ENCODE peak calls at places on chromosome 12, in six cellular contexts. G is neuronal stem cell, O is SK-N-SH, C is mammary epithelial cell, Z is trophoblast cell, T is H1. L is an unnamed sample.

GRCh38 chr12:85244561-85244960 is 35.5 kb upstream of the ALX1 start:
- DNase-seq in G (no peak), O (no peak), C (no peak), Z (no peak), T (no peak), L (no peak)

GRCh38 chr12:40726366-40726765 is 34.1 kb downstream of the CNTN1 start:
- DNase-seq in G (no peak), O (no peak), C (no peak), Z (no peak), T (no peak), L (no peak)

GRCh38 chr12:96483116-96483515 is 6.3 kb upstream of the CFAP54 start:
- DNase-seq in G (no peak), O (no peak), C (no peak), Z (no peak), T (no peak), L (no peak)

GRCh38 chr12:46461459-46461858 is 88.9 kb upstream of the SLC38A2 start:
- DNase-seq in G (no peak), O (no peak), C (no peak), Z (no peak), T (no peak), L (no peak)

GRCh38 chr12:13371367-13371766 is 174.8 kb downstream of the EMP1 start:
- DNase-seq in G (no peak), O (no peak), C (no peak), Z (no peak), T (no peak), L (no peak)

GRCh38 chr12:67533159-67533558 is 115.4 kb upstream of the DYRK2 start:
- DNase-seq in G (no peak), O (no peak), C (no peak), Z (no peak), T (no peak), L (peak; percentile 8)

GRCh38 chr12:84272324-84272723 is 640.3 kb downstream of the SLC6A15 start:
- DNase-seq in G (no peak), O (no peak), C (no peak), Z (no peak), T (no peak), L (no peak)

GRCh38 chr12:22339691-22340090 is 5.2 kb upstream of the ST8SIA1 start:
- DNase-seq in G (no peak), O (no peak), C (no peak), Z (no peak), T (no peak), L (no peak)

GRCh38 chr12:67766370-67766769 is 117.8 kb downstream of the DYRK2 start:
- DNase-seq in G (no peak), O (no peak), C (peak; percentile 71), Z (peak; percentile 10), T (no peak), L (peak; percentile 87)

GRCh38 chr12:77687346-77687745 is 143.3 kb upstream of the NAV3 start:
- DNase-seq in G (no peak), O (no peak), C (no peak), Z (no peak), T (no peak), L (no peak)

GRCh38 chr12:130117256-130117655 is 45.0 kb upstream of the FZD10 start:
- DNase-seq in G (no peak), O (no peak), C (no peak), Z (no peak), T (no peak), L (no peak)

GRCh38 chr12:30019386-30020140 is 235.8 kb upstream of the TMTC1 start:
- DNase-seq in G (no peak), O (peak; percentile 1), C (no peak), Z (no peak), T (no peak), L (no peak)

GRCh38 chr12:96051756-96052155 is 16.4 kb upstream of the LTA4H start:
- DNase-seq in G (no peak), O (no peak), C (no peak), Z (no peak), T (no peak), L (no peak)

GRCh38 chr12:51482808-51483532 is 58.3 kb downstream of the SLC4A8 start:
- DNase-seq in G (no peak), O (no peak), C (no peak), Z (no peak), T (no peak), L (no peak)

GRCh38 chr12:49092086-49092815 is 2.4 kb downstream of the DHH start:
- DNase-seq in G (peak; percentile 75), O (peak; percentile 77), C (peak; percentile 39), Z (no peak), T (no peak), L (peak; percentile 75)

GRCh38 chr12:6827437-6827894 is 741 bp upstream of the P3H3 start:
- DNase-seq in G (peak; percentile 83), O (peak; percentile 92), C (peak; percentile 34), Z (peak; percentile 33), T (no peak), L (peak; percentile 90)

GRCh38 chr12:85273411-85274075 is 6.5 kb upstream of the ALX1 start:
- DNase-seq in G (peak; percentile 39), O (no peak), C (no peak), Z (no peak), T (no peak), L (peak; percentile 20)

GRCh38 chr12:118015944-118016343 is 559 bp upstream of the RFC5 start:
- DNase-seq in G (peak; percentile 15), O (no peak), C (no peak), Z (no peak), T (no peak), L (no peak)

GRCh38 chr12:14601692-14602091 is 34.0 kb upstream of the PLBD1 start:
- DNase-seq in G (no peak), O (no peak), C (no peak), Z (no peak), T (no peak), L (no peak)

GRCh38 chr12:115440438-115440837 is 756.5 kb upstream of the TBX3 start:
- DNase-seq in G (no peak), O (no peak), C (peak; percentile 37), Z (peak; percentile 41), T (no peak), L (peak; percentile 73)

DNA sequence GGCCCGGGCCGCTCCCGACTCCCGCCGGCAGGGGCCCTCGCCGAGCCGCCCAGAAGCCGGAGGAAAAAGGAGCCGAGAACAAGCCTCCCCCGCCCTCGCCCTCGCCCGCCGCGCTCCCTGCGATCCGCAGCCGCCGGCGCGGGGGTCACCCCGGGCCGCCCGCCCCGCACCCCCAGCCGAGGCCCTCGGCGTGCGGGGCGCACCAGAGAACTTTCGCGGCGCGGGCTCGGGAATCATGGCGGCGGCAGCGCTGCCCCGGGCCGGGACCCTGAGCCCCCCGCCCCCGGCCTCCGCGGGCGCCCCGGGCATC is 519 bp downstream of the CDK2AP1 start:
- DNase-seq in G (peak; percentile 68), O (peak; percentile 89), C (peak; percentile 40), Z (peak; percentile 78), T (no peak), L (peak; percentile 91)
- H3K9ac ChIP-seq in G (no peak overlapping the region), O (no peak overlapping the region), C (peak overlapping the region; percentile 46), Z (peak overlapping the region; percentile 75), T (peak overlapping the region; percentile 92), L (peak overlapping the region; percentile 99)

GRCh38 chr12:1918875-1919236 is 404 bp upstream of the CACNA2D4 start:
- DNase-seq in G (no peak), O (peak; percentile 17), C (no peak), Z (no peak), T (no peak), L (no peak)

GRCh38 chr12:1919284-1919683 is 832 bp upstream of the CACNA2D4 start:
- DNase-seq in G (no peak), O (peak; percentile 9), C (no peak), Z (no peak), T (no peak), L (no peak)

GRCh38 chr12:1919763-1920162 is 1.3 kb upstream of the CACNA2D4 start:
- DNase-seq in G (no peak), O (peak; percentile 8), C (no peak), Z (no peak), T (no peak), L (no peak)

GRCh38 chr12:1917172-1918070 is 1.0 kb downstream of the CACNA2D4 start:
- DNase-seq in G (no peak), O (peak; percentile 27), C (no peak), Z (peak; percentile 7), T (no peak), L (no peak)

DNA sequence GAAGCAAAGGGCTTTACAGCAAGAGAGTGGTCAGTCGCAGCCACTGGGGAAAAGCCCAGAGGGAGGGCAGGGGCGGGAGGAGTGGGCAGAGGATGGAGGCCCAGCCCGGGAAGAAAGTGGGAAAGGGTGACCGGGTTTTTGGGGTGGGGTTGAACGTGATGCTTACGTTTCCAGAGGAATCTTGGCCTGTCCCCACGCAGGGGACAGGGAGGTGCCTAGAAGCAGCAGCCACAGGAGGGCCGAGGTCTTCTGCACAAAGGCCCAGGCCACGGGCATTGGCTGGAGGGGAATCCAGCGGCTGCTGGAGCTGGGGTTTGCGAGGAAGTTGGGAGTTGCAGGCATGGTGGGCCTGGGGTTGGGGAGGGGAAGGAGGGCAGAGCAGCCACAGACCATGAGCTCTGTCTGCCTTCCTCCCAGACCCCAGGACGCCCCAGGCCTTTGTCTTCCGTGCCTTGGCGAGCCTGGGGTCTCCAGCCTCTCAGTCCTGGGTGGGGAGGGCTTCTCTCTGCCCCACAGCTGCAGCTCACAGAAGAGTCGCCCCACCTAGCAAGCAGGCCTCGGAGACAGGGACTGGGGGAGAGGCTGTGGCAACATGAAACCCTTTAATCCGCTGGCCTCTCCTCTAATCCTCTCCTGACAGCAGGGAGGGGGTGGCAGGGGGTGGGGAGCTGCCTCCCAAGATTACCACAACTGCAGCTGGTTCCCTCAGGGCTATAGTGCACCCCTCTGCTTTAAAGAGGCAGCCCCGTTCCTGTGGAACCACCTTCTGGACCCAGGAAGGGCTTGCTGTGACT is at the start of gene CACNA2D4:
- DNase-seq in G (peak; percentile 56), O (peak; percentile 30), C (no peak), Z (no peak), T (no peak), L (no peak)
- H3K9ac ChIP-seq in G (peak within 1 kb of the TSS; percentile 60), O (no peak within 1 kb of the TSS), C (no peak within 1 kb of the TSS), Z (no peak within 1 kb of the TSS), T (no peak within 1 kb of the TSS), L (no peak within 1 kb of the TSS)

GRCh38 chr12:57096748-57097553 is 8.0 kb downstream of the NAB2 start:
- DNase-seq in G (no peak), O (peak; percentile 34), C (no peak), Z (no peak), T (no peak), L (no peak)
- H3K9ac ChIP-seq in G (peak overlapping the region; percentile 57), O (no peak overlapping the region), C (no peak overlapping the region), Z (no peak overlapping the region), T (no peak overlapping the region), L (no peak overlapping the region)

GRCh38 chr12:121538699-121539061 is 42.1 kb downstream of the KDM2B start:
- DNase-seq in G (no peak), O (no peak), C (no peak), Z (peak; percentile 62), T (no peak), L (peak; percentile 17)
- H3K9ac ChIP-seq in G (no peak overlapping the region), O (no peak overlapping the region), C (no peak overlapping the region), Z (no peak overlapping the region), T (no peak overlapping the region), L (no peak overlapping the region)

DNA sequence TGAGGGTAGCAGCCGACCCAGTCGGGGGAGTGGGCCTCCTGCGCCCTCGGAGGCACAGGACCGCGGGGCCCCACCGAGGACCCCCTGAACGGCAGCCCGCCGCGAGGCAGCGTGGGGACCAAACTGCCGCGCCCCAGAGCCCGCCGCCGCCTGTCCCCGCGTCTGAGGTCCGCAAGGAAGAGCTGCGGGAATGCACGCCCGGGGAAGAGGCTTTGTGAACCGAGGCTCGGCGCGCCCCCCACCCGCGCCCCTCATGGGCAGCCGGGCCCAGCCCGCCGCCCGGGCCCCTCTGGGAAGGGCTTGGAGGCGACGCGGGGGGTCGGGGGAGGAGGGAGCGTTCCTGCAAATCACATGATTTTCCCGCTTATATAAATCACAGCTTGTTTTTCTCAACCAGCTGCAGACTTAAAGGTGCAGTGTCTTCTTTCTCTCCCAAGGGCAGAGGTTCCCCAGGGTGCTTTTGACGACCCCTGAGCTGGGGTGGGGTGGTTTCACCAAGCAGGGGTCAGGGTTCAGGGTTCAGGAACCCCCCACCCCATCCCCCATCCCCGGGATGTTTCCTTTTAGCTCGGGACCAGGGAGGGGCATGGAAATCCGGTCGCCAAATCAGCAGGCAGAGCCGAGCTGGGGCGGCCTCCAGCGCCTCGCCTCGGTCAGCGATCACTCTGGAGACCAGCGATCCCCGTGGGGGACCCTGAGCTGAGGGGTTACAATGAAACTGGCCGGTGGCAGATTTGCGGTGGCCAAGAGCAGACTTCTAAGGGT is 44.7 kb upstream of the ATP23 start:
- DNase-seq in G (peak; percentile 40), O (peak; percentile 82), C (no peak), Z (peak; percentile 6), T (no peak), L (peak; percentile 77)
- H3K9ac ChIP-seq in G (peak overlapping the region; percentile 18), O (peak overlapping the region; percentile 71), C (no peak overlapping the region), Z (no peak overlapping the region), T (no peak overlapping the region), L (peak overlapping the region; percentile 86)